ENCODE peak calls at places on chromosomes 5 and 9, in eight cellular contexts. H is HepG2, R is SK-N-SH, A is HCT116, K is K562, Y is endothelial cell of umbilical vein, L is GM12878, F is H1. Q is an unnamed sample.

GRCh38 chr5:37900692-37901091 is 60.9 kb upstream of the GDNF start:
- DNase-seq in H (peak; percentile 29), R (peak; percentile 4), A (peak; percentile 10), K (peak; percentile 8), Y (peak; percentile 13), L (no peak), F (no peak), Q (no peak)

GRCh38 chr9:136626740-136627642 is 35.7 kb upstream of the EGFL7 start:
- DNase-seq in H (peak; percentile 89), R (no peak), A (no peak), K (no peak), Y (no peak), L (no peak), F (no peak), Q (no peak)

GRCh38 chr5:110957934-110958333 is 113.6 kb upstream of the TSLP start:
- DNase-seq in H (no peak), R (no peak), A (no peak), K (no peak), Y (no peak), L (no peak), F (no peak), Q (no peak)

GRCh38 chr9:97737429-97737828 is 40.3 kb upstream of the XPA start:
- DNase-seq in H (peak; percentile 22), R (peak; percentile 65), A (peak; percentile 15), K (peak; percentile 54), Y (no peak), L (no peak), F (no peak), Q (no peak)

GRCh38 chr5:98796197-98796972 is 22.9 kb downstream of the RGMB start:
- DNase-seq in H (peak; percentile 62), R (peak; percentile 68), A (no peak), K (peak; percentile 51), Y (peak; percentile 74), L (no peak), F (no peak), Q (no peak)

GRCh38 chr5:181203093-181203711 is 1.8 kb downstream of the TRIM7 start:
- DNase-seq in H (no peak), R (no peak), A (no peak), K (no peak), Y (no peak), L (no peak), F (no peak), Q (no peak)

GRCh38 chr5:150082889-150083288 is 3.5 kb downstream of the CSF1R start:
- DNase-seq in H (no peak), R (no peak), A (no peak), K (no peak), Y (no peak), L (no peak), F (no peak), Q (no peak)

GRCh38 chr9:92438900-92439526 is 14.7 kb upstream of the OMD start:
- DNase-seq in H (no peak), R (peak; percentile 19), A (peak; percentile 3), K (no peak), Y (peak; percentile 38), L (no peak), F (no peak), Q (no peak)

GRCh38 chr5:121968910-121969607 is 7.3 kb downstream of the SRFBP1 start:
- DNase-seq in H (no peak), R (no peak), A (peak; percentile 61), K (peak; percentile 15), Y (peak; percentile 97), L (no peak), F (no peak), Q (no peak)

GRCh38 chr9:127826253-127826913 is 23.7 kb downstream of the FPGS start:
- DNase-seq in H (no peak), R (no peak), A (no peak), K (no peak), Y (no peak), L (no peak), F (no peak), Q (no peak)

GRCh38 chr5:82092-82491 is 9.9 kb upstream of the PLEKHG4B start:
- DNase-seq in H (peak; percentile 52), R (no peak), A (no peak), K (no peak), Y (no peak), L (no peak), F (peak; percentile 75), Q (no peak)

GRCh38 chr9:87179556-87180340 is 232.4 kb upstream of the GAS1 start:
- DNase-seq in H (no peak), R (no peak), A (no peak), K (no peak), Y (no peak), L (no peak), F (no peak), Q (peak; percentile 45)
- TF ChIP-seq POLR2AphosphoS5 in H (no peak), R (no peak), A (no peak), K (no peak), Y (no peak), L (no peak), F (no peak), Q (no peak)

DNA sequence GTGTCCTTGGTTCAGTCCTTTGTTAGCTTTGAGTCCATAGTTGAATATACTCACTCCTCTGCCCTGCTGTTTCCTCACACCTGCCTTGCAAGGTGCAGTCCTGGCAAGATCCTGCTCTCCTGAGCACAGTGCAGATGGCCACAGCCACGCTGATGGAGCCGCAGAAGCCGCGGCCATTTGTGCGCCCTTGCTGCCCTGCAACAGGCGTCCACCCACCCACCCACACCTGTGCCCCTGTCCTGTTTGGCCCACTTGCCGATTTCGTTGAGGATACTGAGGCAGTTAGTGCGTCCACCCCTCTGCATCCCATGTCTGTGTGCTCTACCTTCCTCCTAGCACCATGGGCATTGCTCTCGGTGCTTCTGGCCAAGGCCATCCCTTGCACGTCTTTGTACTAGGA is 51.1 kb upstream of the LRRTM2 start:
- DNase-seq in H (no peak), R (no peak), A (no peak), K (no peak), Y (no peak), L (no peak), F (no peak), Q (no peak)
- H3K36me3 ChIP-seq in H (peaks cover 27% of the 10 kb centered on the region), R (peaks cover 53% of the 10 kb centered on the region), A (peaks cover 34% of the 10 kb centered on the region), K (peaks cover 60% of the 10 kb centered on the region), Y (peaks cover 33% of the 10 kb centered on the region), L (peaks cover 16% of the 10 kb centered on the region), F (peaks cover 66% of the 10 kb centered on the region), Q (peaks cover 62% of the 10 kb centered on the region)

GRCh38 chr9:132046456-132046855 is 33.2 kb downstream of the MED27 start:
- DNase-seq in H (no peak), R (no peak), A (no peak), K (no peak), Y (no peak), L (no peak), F (no peak), Q (no peak)
- H3K9ac ChIP-seq in H (no peak overlapping the region), R (no peak overlapping the region), A (no peak overlapping the region), K (no peak overlapping the region), Y (no peak overlapping the region), L (no peak overlapping the region), F (no peak overlapping the region), Q (no peak overlapping the region)

GRCh38 chr9:37758747-37759146 is 5.1 kb downstream of the TRMT10B start:
- DNase-seq in H (no peak), R (no peak), A (no peak), K (peak; percentile 37), Y (no peak), L (no peak), F (no peak), Q (no peak)

GRCh38 chr9:37761511-37761910 is 7.9 kb downstream of the TRMT10B start:
- DNase-seq in H (no peak), R (no peak), A (no peak), K (no peak), Y (no peak), L (no peak), F (no peak), Q (no peak)

GRCh38 chr9:37760416-37761165 is 7.0 kb downstream of the TRMT10B start:
- DNase-seq in H (peak; percentile 20), R (no peak), A (no peak), K (no peak), Y (no peak), L (no peak), F (no peak), Q (no peak)
- TF ChIP-seq POLR2AphosphoS5 in H (no peak), R (no peak), A (no peak), K (no peak), Y (no peak), L (no peak), F (no peak), Q (no peak)

GRCh38 chr9:95939472-95939871 is 64.0 kb downstream of the ERCC6L2 start:
- DNase-seq in H (no peak), R (no peak), A (no peak), K (no peak), Y (no peak), L (no peak), F (no peak), Q (no peak)
- H3K36me3 ChIP-seq in H (peaks cover 4% of the 10 kb centered on the region), R (peaks cover 82% of the 10 kb centered on the region), A (no peaks in the 10 kb centered on the region), K (peaks cover 22% of the 10 kb centered on the region), Y (no peaks in the 10 kb centered on the region), L (no peaks in the 10 kb centered on the region), F (peaks cover 28% of the 10 kb centered on the region), Q (peaks cover 98% of the 10 kb centered on the region)

GRCh38 chr5:77986261-77986660 is 210.1 kb upstream of the TBCA start:
- DNase-seq in H (peak; percentile 21), R (no peak), A (no peak), K (no peak), Y (no peak), L (no peak), F (no peak), Q (no peak)
- H3K9ac ChIP-seq in H (no peak overlapping the region), R (no peak overlapping the region), A (no peak overlapping the region), K (no peak overlapping the region), Y (no peak overlapping the region), L (no peak overlapping the region), F (no peak overlapping the region), Q (no peak overlapping the region)

Q was measured in SK-N-MC.